ENCODE peak calls at places on chromosomes 13 and 19, in six cellular contexts. K is iPS-NIHi11, V is ELR, L is heart right ventricle, O is T-helper 1 cell, X is hepatic stellate cell. D is an unnamed sample.

GRCh38 chr19:45492627-45493470 is 4.0 kb downstream of the RTN2 start:
- DNase-seq in X (peak; percentile 88), K (peak; percentile 84), L (peak; percentile 65), O (no peak), V (peak; percentile 71), D (peak; percentile 73)

GRCh38 chr13:21058361-21058760 is 3.0 kb downstream of the LATS2 start:
- DNase-seq in K (no peak), V (peak; percentile 42), O (no peak), X (no peak), L (no peak), D (no peak)

GRCh38 chr13:42883771-42884170 is 102.4 kb downstream of the FAM216B start:
- DNase-seq in O (no peak), K (peak; percentile 15), X (peak; percentile 48), V (peak; percentile 70), L (no peak), D (no peak)

GRCh38 chr19:38904463-38905185 is 4.9 kb downstream of the NFKBIB start:
- DNase-seq in X (no peak), L (no peak), O (no peak), V (no peak), K (no peak), D (no peak)

GRCh38 chr19:49447485-49448431 is 3.9 kb downstream of the PIH1D1 start:
- DNase-seq in K (peak; percentile 50), V (peak; percentile 62), L (peak; percentile 63), O (no peak), X (no peak), D (peak; percentile 71)

GRCh38 chr19:7550987-7551761 is 15.7 kb downstream of the PNPLA6 start:
- DNase-seq in K (peak; percentile 98), V (peak; percentile 52), O (no peak), L (peak; percentile 69), X (peak; percentile 46), D (peak; percentile 73)

GRCh38 chr19:16076958-16077611 is 790 bp downstream of the TPM4 start:
- DNase-seq in V (peak; percentile 58), K (no peak), L (peak; percentile 69), O (no peak), X (no peak), D (peak; percentile 79)

GRCh38 chr19:51330366-51330765 is 11.6 kb downstream of the VSIG10L start:
- DNase-seq in O (no peak), L (no peak), X (no peak), V (no peak), K (no peak), D (no peak)

GRCh38 chr19:5360003-5360820 is 19.6 kb upstream of the PTPRS start:
- DNase-seq in V (peak; percentile 42), O (no peak), L (no peak), K (no peak), X (no peak), D (no peak)

GRCh38 chr13:97834255-97834654 is 119.2 kb upstream of the IPO5 start:
- DNase-seq in X (peak; percentile 4), K (no peak), V (no peak), L (no peak), O (no peak), D (no peak)

GRCh38 chr13:99542788-99543406 is 41.6 kb downstream of the TM9SF2 start:
- DNase-seq in K (no peak), X (no peak), V (no peak), O (no peak), L (no peak), D (no peak)

GRCh38 chr13:111384441-111385181 is 64.2 kb downstream of the TEX29 start:
- DNase-seq in V (no peak), O (no peak), X (no peak), K (no peak), L (no peak), D (no peak)

GRCh38 chr13:112241288-112241687 is 134.9 kb upstream of the SPACA7 start:
- DNase-seq in L (no peak), O (no peak), K (no peak), X (no peak), V (no peak), D (no peak)

GRCh38 chr19:36939153-36939552 is 23.0 kb downstream of the ZNF568 start:
- DNase-seq in L (no peak), X (no peak), K (peak; percentile 16), V (peak; percentile 6), O (no peak), D (no peak)

D was measured in Right ventricle myocardium superior.